ENCODE peak calls at places on chromosomes 13 and 19, in five cellular contexts. One of them, this sample, is unnamed.

GRCh38 chr13:96075953-96076543 is 13.9 kb upstream of the HS6ST3 start:
- DNase-seq in neural progenitor cell: no peak
- DNase-seq in activated T-helper 1 cell treated with anti-CD3 and anti-CD28 coated beads, Interleukin-12 subunit alpha, Interleukin-12 subunit beta, Interleukin-2, Interleukin-4 antibody, amounts not matched to agents 30 ng/mL and 10 ng/mL and 1 ng/mL, durations not matched to agents 14 hours and 24 hours and 36 hours: no peak
- DNase-seq in tibial nerve: no peak
- DNase-seq in iris pigment epithelial cell: peak; percentile 24
- DNase-seq in this sample: no peak

GRCh38 chr19:2171349-2172145 is 7.8 kb downstream of the DOT1L start:
- DNase-seq in neural progenitor cell: peak; percentile 45
- DNase-seq in activated T-helper 1 cell treated with anti-CD3 and anti-CD28 coated beads, Interleukin-12 subunit alpha, Interleukin-12 subunit beta, Interleukin-2, Interleukin-4 antibody, amounts not matched to agents 30 ng/mL and 10 ng/mL and 1 ng/mL, durations not matched to agents 14 hours and 24 hours and 36 hours: peak; percentile 62
- DNase-seq in iris pigment epithelial cell: no peak
- DNase-seq in tibial nerve: no peak
- DNase-seq in this sample: peak; percentile 76

GRCh38 chr19:35417278-35417677 is 30.8 kb upstream of the FFAR2 start:
- DNase-seq in tibial nerve: no peak
- DNase-seq in iris pigment epithelial cell: no peak
- DNase-seq in activated T-helper 1 cell treated with anti-CD3 and anti-CD28 coated beads, Interleukin-12 subunit alpha, Interleukin-12 subunit beta, Interleukin-2, Interleukin-4 antibody, amounts not matched to agents 30 ng/mL and 10 ng/mL and 1 ng/mL, durations not matched to agents 14 hours and 24 hours and 36 hours: no peak
- DNase-seq in neural progenitor cell: no peak
- DNase-seq in this sample: no peak

GRCh38 chr13:90084684-90085290 is 1262.7 kb upstream of the MIR17HG start:
- DNase-seq in tibial nerve: no peak
- DNase-seq in neural progenitor cell: no peak
- DNase-seq in activated T-helper 1 cell treated with anti-CD3 and anti-CD28 coated beads, Interleukin-12 subunit alpha, Interleukin-12 subunit beta, Interleukin-2, Interleukin-4 antibody, amounts not matched to agents 30 ng/mL and 10 ng/mL and 1 ng/mL, durations not matched to agents 14 hours and 24 hours and 36 hours: no peak
- DNase-seq in iris pigment epithelial cell: no peak
- DNase-seq in this sample: no peak

GRCh38 chr13:43196171-43196611 is 172.8 kb downstream of the DNAJC15 start:
- DNase-seq in tibial nerve: no peak
- DNase-seq in neural progenitor cell: no peak
- DNase-seq in activated T-helper 1 cell treated with anti-CD3 and anti-CD28 coated beads, Interleukin-12 subunit alpha, Interleukin-12 subunit beta, Interleukin-2, Interleukin-4 antibody, amounts not matched to agents 30 ng/mL and 10 ng/mL and 1 ng/mL, durations not matched to agents 14 hours and 24 hours and 36 hours: no peak
- DNase-seq in iris pigment epithelial cell: peak; percentile 21
- DNase-seq in this sample: no peak

GRCh38 chr19:35710784-35711723 is 6.7 kb downstream of the ZBTB32 start:
- DNase-seq in iris pigment epithelial cell: no peak
- DNase-seq in neural progenitor cell: no peak
- DNase-seq in activated T-helper 1 cell treated with anti-CD3 and anti-CD28 coated beads, Interleukin-12 subunit alpha, Interleukin-12 subunit beta, Interleukin-2, Interleukin-4 antibody, amounts not matched to agents 30 ng/mL and 10 ng/mL and 1 ng/mL, durations not matched to agents 14 hours and 24 hours and 36 hours: peak; percentile 63
- DNase-seq in tibial nerve: no peak
- DNase-seq in this sample: no peak

GRCh38 chr13:28425796-28426195 is 69.1 kb downstream of the FLT1 start:
- DNase-seq in tibial nerve: no peak
- DNase-seq in iris pigment epithelial cell: no peak
- DNase-seq in neural progenitor cell: no peak
- DNase-seq in activated T-helper 1 cell treated with anti-CD3 and anti-CD28 coated beads, Interleukin-12 subunit alpha, Interleukin-12 subunit beta, Interleukin-2, Interleukin-4 antibody, amounts not matched to agents 30 ng/mL and 10 ng/mL and 1 ng/mL, durations not matched to agents 14 hours and 24 hours and 36 hours: no peak
- DNase-seq in this sample: no peak

GRCh38 chr19:7383284-7383683 is 34.5 kb downstream of the ARHGEF18 start:
- DNase-seq in tibial nerve: no peak
- DNase-seq in neural progenitor cell: no peak
- DNase-seq in iris pigment epithelial cell: no peak
- DNase-seq in activated T-helper 1 cell treated with anti-CD3 and anti-CD28 coated beads, Interleukin-12 subunit alpha, Interleukin-12 subunit beta, Interleukin-2, Interleukin-4 antibody, amounts not matched to agents 30 ng/mL and 10 ng/mL and 1 ng/mL, durations not matched to agents 14 hours and 24 hours and 36 hours: no peak
- DNase-seq in this sample: no peak

GRCh38 chr13:111899714-111900389 is 167.1 kb upstream of the SOX1 start:
- DNase-seq in activated T-helper 1 cell treated with anti-CD3 and anti-CD28 coated beads, Interleukin-12 subunit alpha, Interleukin-12 subunit beta, Interleukin-2, Interleukin-4 antibody, amounts not matched to agents 30 ng/mL and 10 ng/mL and 1 ng/mL, durations not matched to agents 14 hours and 24 hours and 36 hours: no peak
- DNase-seq in neural progenitor cell: no peak
- DNase-seq in tibial nerve: no peak
- DNase-seq in iris pigment epithelial cell: no peak
- DNase-seq in this sample: no peak

GRCh38 chr13:76968041-76968440 is 19.7 kb downstream of the ACOD1 start:
- DNase-seq in tibial nerve: no peak
- DNase-seq in neural progenitor cell: no peak
- DNase-seq in iris pigment epithelial cell: no peak
- DNase-seq in activated T-helper 1 cell treated with anti-CD3 and anti-CD28 coated beads, Interleukin-12 subunit alpha, Interleukin-12 subunit beta, Interleukin-2, Interleukin-4 antibody, amounts not matched to agents 30 ng/mL and 10 ng/mL and 1 ng/mL, durations not matched to agents 14 hours and 24 hours and 36 hours: no peak
- DNase-seq in this sample: peak; percentile 54

GRCh38 chr19:57850553-57851017 is 926 bp downstream of the ZNF587 start:
- DNase-seq in neural progenitor cell: peak; percentile 56
- DNase-seq in activated T-helper 1 cell treated with anti-CD3 and anti-CD28 coated beads, Interleukin-12 subunit alpha, Interleukin-12 subunit beta, Interleukin-2, Interleukin-4 antibody, amounts not matched to agents 30 ng/mL and 10 ng/mL and 1 ng/mL, durations not matched to agents 14 hours and 24 hours and 36 hours: no peak
- DNase-seq in tibial nerve: no peak
- DNase-seq in iris pigment epithelial cell: peak; percentile 71
- DNase-seq in this sample: peak; percentile 63

GRCh38 chr19:3275068-3275582 is 50.7 kb downstream of the CELF5 start:
- DNase-seq in activated T-helper 1 cell treated with anti-CD3 and anti-CD28 coated beads, Interleukin-12 subunit alpha, Interleukin-12 subunit beta, Interleukin-2, Interleukin-4 antibody, amounts not matched to agents 30 ng/mL and 10 ng/mL and 1 ng/mL, durations not matched to agents 14 hours and 24 hours and 36 hours: peak; percentile 12
- DNase-seq in tibial nerve: no peak
- DNase-seq in neural progenitor cell: peak; percentile 87
- DNase-seq in iris pigment epithelial cell: no peak
- DNase-seq in this sample: no peak

GRCh38 chr13:71663431-71663830 is 203.6 kb downstream of the DACH1 start:
- DNase-seq in neural progenitor cell: no peak
- DNase-seq in tibial nerve: no peak
- DNase-seq in activated T-helper 1 cell treated with anti-CD3 and anti-CD28 coated beads, Interleukin-12 subunit alpha, Interleukin-12 subunit beta, Interleukin-2, Interleukin-4 antibody, amounts not matched to agents 30 ng/mL and 10 ng/mL and 1 ng/mL, durations not matched to agents 14 hours and 24 hours and 36 hours: no peak
- DNase-seq in iris pigment epithelial cell: no peak
- DNase-seq in this sample: no peak

GRCh38 chr13:99542788-99543406 is 41.6 kb downstream of the TM9SF2 start:
- DNase-seq in iris pigment epithelial cell: no peak
- DNase-seq in neural progenitor cell: no peak
- DNase-seq in activated T-helper 1 cell treated with anti-CD3 and anti-CD28 coated beads, Interleukin-12 subunit alpha, Interleukin-12 subunit beta, Interleukin-2, Interleukin-4 antibody, amounts not matched to agents 30 ng/mL and 10 ng/mL and 1 ng/mL, durations not matched to agents 14 hours and 24 hours and 36 hours: peak; percentile 53
- DNase-seq in tibial nerve: no peak
- DNase-seq in this sample: no peak

GRCh38 chr13:100203696-100204367 is 114.9 kb downstream of the PCCA start:
- DNase-seq in neural progenitor cell: no peak
- DNase-seq in iris pigment epithelial cell: peak; percentile 87
- DNase-seq in tibial nerve: no peak
- DNase-seq in activated T-helper 1 cell treated with anti-CD3 and anti-CD28 coated beads, Interleukin-12 subunit alpha, Interleukin-12 subunit beta, Interleukin-2, Interleukin-4 antibody, amounts not matched to agents 30 ng/mL and 10 ng/mL and 1 ng/mL, durations not matched to agents 14 hours and 24 hours and 36 hours: no peak
- DNase-seq in this sample: no peak

GRCh38 chr19:8526345-8527062 is 12.5 kb upstream of the ZNF414 start:
- DNase-seq in activated T-helper 1 cell treated with anti-CD3 and anti-CD28 coated beads, Interleukin-12 subunit alpha, Interleukin-12 subunit beta, Interleukin-2, Interleukin-4 antibody, amounts not matched to agents 30 ng/mL and 10 ng/mL and 1 ng/mL, durations not matched to agents 14 hours and 24 hours and 36 hours: no peak
- DNase-seq in iris pigment epithelial cell: peak; percentile 91
- DNase-seq in neural progenitor cell: peak; percentile 96
- DNase-seq in tibial nerve: peak; percentile 91
- DNase-seq in this sample: peak; percentile 97

GRCh38 chr19:8396563-8397203 is 6.5 kb downstream of the RAB11B start:
- DNase-seq in tibial nerve: peak; percentile 43
- DNase-seq in neural progenitor cell: peak; percentile 67
- DNase-seq in activated T-helper 1 cell treated with anti-CD3 and anti-CD28 coated beads, Interleukin-12 subunit alpha, Interleukin-12 subunit beta, Interleukin-2, Interleukin-4 antibody, amounts not matched to agents 30 ng/mL and 10 ng/mL and 1 ng/mL, durations not matched to agents 14 hours and 24 hours and 36 hours: peak; percentile 59
- DNase-seq in iris pigment epithelial cell: peak; percentile 59
- DNase-seq in this sample: peak; percentile 85

GRCh38 chr13:60370343-60370742 is 26.7 kb upstream of the TDRD3 start:
- DNase-seq in tibial nerve: no peak
- DNase-seq in neural progenitor cell: no peak
- DNase-seq in iris pigment epithelial cell: no peak
- DNase-seq in activated T-helper 1 cell treated with anti-CD3 and anti-CD28 coated beads, Interleukin-12 subunit alpha, Interleukin-12 subunit beta, Interleukin-2, Interleukin-4 antibody, amounts not matched to agents 30 ng/mL and 10 ng/mL and 1 ng/mL, durations not matched to agents 14 hours and 24 hours and 36 hours: no peak
- DNase-seq in this sample: no peak

GRCh38 chr19:23437901-23438300 is 42.6 kb upstream of the ZNF91 start:
- DNase-seq in neural progenitor cell: no peak
- DNase-seq in activated T-helper 1 cell treated with anti-CD3 and anti-CD28 coated beads, Interleukin-12 subunit alpha, Interleukin-12 subunit beta, Interleukin-2, Interleukin-4 antibody, amounts not matched to agents 30 ng/mL and 10 ng/mL and 1 ng/mL, durations not matched to agents 14 hours and 24 hours and 36 hours: no peak
- DNase-seq in tibial nerve: no peak
- DNase-seq in iris pigment epithelial cell: no peak
- DNase-seq in this sample: no peak

GRCh38 chr13:114285166-114285808 is 3.9 kb downstream of the UPF3A start:
- DNase-seq in tibial nerve: no peak
- DNase-seq in iris pigment epithelial cell: peak; percentile 29
- DNase-seq in activated T-helper 1 cell treated with anti-CD3 and anti-CD28 coated beads, Interleukin-12 subunit alpha, Interleukin-12 subunit beta, Interleukin-2, Interleukin-4 antibody, amounts not matched to agents 30 ng/mL and 10 ng/mL and 1 ng/mL, durations not matched to agents 14 hours and 24 hours and 36 hours: no peak
- DNase-seq in neural progenitor cell: no peak
- DNase-seq in this sample: no peak

GRCh38 chr13:112821340-112822055 is 131.7 kb downstream of the ATP11A start:
- DNase-seq in activated T-helper 1 cell treated with anti-CD3 and anti-CD28 coated beads, Interleukin-12 subunit alpha, Interleukin-12 subunit beta, Interleukin-2, Interleukin-4 antibody, amounts not matched to agents 30 ng/mL and 10 ng/mL and 1 ng/mL, durations not matched to agents 14 hours and 24 hours and 36 hours: no peak
- DNase-seq in neural progenitor cell: no peak
- DNase-seq in iris pigment epithelial cell: no peak
- DNase-seq in tibial nerve: no peak
- DNase-seq in this sample: peak; percentile 28

GRCh38 chr19:10808937-10809655 is 26.9 kb downstream of the TMED1 start:
- DNase-seq in tibial nerve: no peak
- DNase-seq in neural progenitor cell: no peak
- DNase-seq in activated T-helper 1 cell treated with anti-CD3 and anti-CD28 coated beads, Interleukin-12 subunit alpha, Interleukin-12 subunit beta, Interleukin-2, Interleukin-4 antibody, amounts not matched to agents 30 ng/mL and 10 ng/mL and 1 ng/mL, durations not matched to agents 14 hours and 24 hours and 36 hours: peak; percentile 38
- DNase-seq in iris pigment epithelial cell: peak; percentile 74
- DNase-seq in this sample: peak; percentile 46

GRCh38 chr13:63625869-63626268 is 2210.2 kb upstream of the PCDH20 start:
- DNase-seq in neural progenitor cell: no peak
- DNase-seq in iris pigment epithelial cell: peak; percentile 12
- DNase-seq in tibial nerve: no peak
- DNase-seq in activated T-helper 1 cell treated with anti-CD3 and anti-CD28 coated beads, Interleukin-12 subunit alpha, Interleukin-12 subunit beta, Interleukin-2, Interleukin-4 antibody, amounts not matched to agents 30 ng/mL and 10 ng/mL and 1 ng/mL, durations not matched to agents 14 hours and 24 hours and 36 hours: no peak
- DNase-seq in this sample: peak; percentile 64

GRCh38 chr19:49585023-49585422 is 3.9 kb downstream of the PRRG2 start:
- DNase-seq in iris pigment epithelial cell: no peak
- DNase-seq in neural progenitor cell: peak; percentile 80
- DNase-seq in tibial nerve: no peak
- DNase-seq in activated T-helper 1 cell treated with anti-CD3 and anti-CD28 coated beads, Interleukin-12 subunit alpha, Interleukin-12 subunit beta, Interleukin-2, Interleukin-4 antibody, amounts not matched to agents 30 ng/mL and 10 ng/mL and 1 ng/mL, durations not matched to agents 14 hours and 24 hours and 36 hours: no peak
- DNase-seq in this sample: peak; percentile 76

GRCh38 chr13:78131811-78132210 is 213.2 kb upstream of the EDNRB start:
- DNase-seq in tibial nerve: no peak
- DNase-seq in activated T-helper 1 cell treated with anti-CD3 and anti-CD28 coated beads, Interleukin-12 subunit alpha, Interleukin-12 subunit beta, Interleukin-2, Interleukin-4 antibody, amounts not matched to agents 30 ng/mL and 10 ng/mL and 1 ng/mL, durations not matched to agents 14 hours and 24 hours and 36 hours: no peak
- DNase-seq in neural progenitor cell: no peak
- DNase-seq in iris pigment epithelial cell: peak; percentile 9
- DNase-seq in this sample: no peak

GRCh38 chr19:8592231-8593009 is 15.2 kb upstream of the MYO1F start:
- DNase-seq in iris pigment epithelial cell: peak; percentile 95
- DNase-seq in tibial nerve: peak; percentile 99
- DNase-seq in activated T-helper 1 cell treated with anti-CD3 and anti-CD28 coated beads, Interleukin-12 subunit alpha, Interleukin-12 subunit beta, Interleukin-2, Interleukin-4 antibody, amounts not matched to agents 30 ng/mL and 10 ng/mL and 1 ng/mL, durations not matched to agents 14 hours and 24 hours and 36 hours: peak; percentile 80
- DNase-seq in neural progenitor cell: peak; percentile 100
- DNase-seq in this sample: peak; percentile 99

GRCh38 chr13:31476266-31476665 is 263.1 kb upstream of the RXFP2 start:
- DNase-seq in neural progenitor cell: no peak
- DNase-seq in iris pigment epithelial cell: peak; percentile 77
- DNase-seq in activated T-helper 1 cell treated with anti-CD3 and anti-CD28 coated beads, Interleukin-12 subunit alpha, Interleukin-12 subunit beta, Interleukin-2, Interleukin-4 antibody, amounts not matched to agents 30 ng/mL and 10 ng/mL and 1 ng/mL, durations not matched to agents 14 hours and 24 hours and 36 hours: no peak
- DNase-seq in tibial nerve: no peak
- DNase-seq in this sample: no peak

GRCh38 chr13:108200781-108201398 is 14.4 kb downstream of the LIG4 start:
- DNase-seq in neural progenitor cell: no peak
- DNase-seq in tibial nerve: no peak
- DNase-seq in activated T-helper 1 cell treated with anti-CD3 and anti-CD28 coated beads, Interleukin-12 subunit alpha, Interleukin-12 subunit beta, Interleukin-2, Interleukin-4 antibody, amounts not matched to agents 30 ng/mL and 10 ng/mL and 1 ng/mL, durations not matched to agents 14 hours and 24 hours and 36 hours: no peak
- DNase-seq in iris pigment epithelial cell: peak; percentile 73
- DNase-seq in this sample: no peak

GRCh38 chr13:28022848-28023518 is 34.5 kb upstream of the URAD start:
- DNase-seq in tibial nerve: no peak
- DNase-seq in neural progenitor cell: peak; percentile 26
- DNase-seq in iris pigment epithelial cell: peak; percentile 51
- DNase-seq in activated T-helper 1 cell treated with anti-CD3 and anti-CD28 coated beads, Interleukin-12 subunit alpha, Interleukin-12 subunit beta, Interleukin-2, Interleukin-4 antibody, amounts not matched to agents 30 ng/mL and 10 ng/mL and 1 ng/mL, durations not matched to agents 14 hours and 24 hours and 36 hours: no peak
- DNase-seq in this sample: peak; percentile 58

GRCh38 chr13:28719656-28720055 is 886 bp upstream of the SLC46A3 start:
- DNase-seq in activated T-helper 1 cell treated with anti-CD3 and anti-CD28 coated beads, Interleukin-12 subunit alpha, Interleukin-12 subunit beta, Interleukin-2, Interleukin-4 antibody, amounts not matched to agents 30 ng/mL and 10 ng/mL and 1 ng/mL, durations not matched to agents 14 hours and 24 hours and 36 hours: no peak
- DNase-seq in neural progenitor cell: no peak
- DNase-seq in iris pigment epithelial cell: peak; percentile 90
- DNase-seq in tibial nerve: no peak
- DNase-seq in this sample: no peak

GRCh38 chr19:9075064-9075964 is 11.5 kb upstream of the OR1M1 start:
- DNase-seq in iris pigment epithelial cell: peak; percentile 98
- DNase-seq in activated T-helper 1 cell treated with anti-CD3 and anti-CD28 coated beads, Interleukin-12 subunit alpha, Interleukin-12 subunit beta, Interleukin-2, Interleukin-4 antibody, amounts not matched to agents 30 ng/mL and 10 ng/mL and 1 ng/mL, durations not matched to agents 14 hours and 24 hours and 36 hours: no peak
- DNase-seq in neural progenitor cell: peak; percentile 50
- DNase-seq in tibial nerve: peak; percentile 59
- DNase-seq in this sample: peak; percentile 99

GRCh38 chr13:31638577-31638976 is 100.7 kb upstream of the RXFP2 start:
- DNase-seq in iris pigment epithelial cell: peak; percentile 87
- DNase-seq in activated T-helper 1 cell treated with anti-CD3 and anti-CD28 coated beads, Interleukin-12 subunit alpha, Interleukin-12 subunit beta, Interleukin-2, Interleukin-4 antibody, amounts not matched to agents 30 ng/mL and 10 ng/mL and 1 ng/mL, durations not matched to agents 14 hours and 24 hours and 36 hours: no peak
- DNase-seq in tibial nerve: no peak
- DNase-seq in neural progenitor cell: no peak
- DNase-seq in this sample: no peak

GRCh38 chr13:112732679-112733078 is 42.8 kb downstream of the ATP11A start:
- DNase-seq in neural progenitor cell: no peak
- DNase-seq in tibial nerve: no peak
- DNase-seq in iris pigment epithelial cell: no peak
- DNase-seq in activated T-helper 1 cell treated with anti-CD3 and anti-CD28 coated beads, Interleukin-12 subunit alpha, Interleukin-12 subunit beta, Interleukin-2, Interleukin-4 antibody, amounts not matched to agents 30 ng/mL and 10 ng/mL and 1 ng/mL, durations not matched to agents 14 hours and 24 hours and 36 hours: no peak
- DNase-seq in this sample: no peak

GRCh38 chr19:4130635-4131438 is 6.9 kb upstream of the MAP2K2 start:
- DNase-seq in neural progenitor cell: no peak
- DNase-seq in tibial nerve: no peak
- DNase-seq in iris pigment epithelial cell: peak; percentile 85
- DNase-seq in activated T-helper 1 cell treated with anti-CD3 and anti-CD28 coated beads, Interleukin-12 subunit alpha, Interleukin-12 subunit beta, Interleukin-2, Interleukin-4 antibody, amounts not matched to agents 30 ng/mL and 10 ng/mL and 1 ng/mL, durations not matched to agents 14 hours and 24 hours and 36 hours: no peak
- DNase-seq in this sample: peak; percentile 63

GRCh38 chr13:30479154-30479553 is 13.4 kb upstream of the HMGB1 start:
- DNase-seq in neural progenitor cell: no peak
- DNase-seq in tibial nerve: no peak
- DNase-seq in iris pigment epithelial cell: no peak
- DNase-seq in activated T-helper 1 cell treated with anti-CD3 and anti-CD28 coated beads, Interleukin-12 subunit alpha, Interleukin-12 subunit beta, Interleukin-2, Interleukin-4 antibody, amounts not matched to agents 30 ng/mL and 10 ng/mL and 1 ng/mL, durations not matched to agents 14 hours and 24 hours and 36 hours: no peak
- DNase-seq in this sample: peak; percentile 76